ENCODE peak calls at places on chromosome 11, in four cellular contexts. G is SK-N-SH, P is GM12878, O is HepG2. F is an unnamed sample.
A peak's percentile ranks its signal among the peaks of the same experiment; 100 is the strongest.

GRCh38 chr11:110728476-110728875 is 16.2 kb upstream of the ARHGAP20 start:
- DNase-seq in G (no peak), P (no peak), O (no peak), F (no peak)

GRCh38 chr11:89504270-89504669 is 13.1 kb upstream of the NOX4 start:
- DNase-seq in G (no peak), P (no peak), O (no peak), F (no peak)

GRCh38 chr11:26286472-26287066 is 45.4 kb upstream of the ANO3 start:
- DNase-seq in G (peak; percentile 47), P (no peak), O (peak; percentile 2), F (no peak)

GRCh38 chr11:59173964-59174663 is 2.2 kb downstream of the DTX4 start:
- DNase-seq in G (no peak), P (no peak), O (peak; percentile 89), F (no peak)

GRCh38 chr11:31160504-31161422 is 208.8 kb downstream of the DCDC1 start:
- DNase-seq in G (no peak), P (no peak), O (peak; percentile 7), F (no peak)

GRCh38 chr11:78535920-78536319 is 38.7 kb downstream of the NARS2 start:
- DNase-seq in G (no peak), P (no peak), O (no peak), F (no peak)

GRCh38 chr11:114195981-114196731 is 100.0 kb upstream of the NNMT start:
- DNase-seq in G (no peak), P (no peak), O (no peak), F (peak; percentile 88)

GRCh38 chr11:5204787-5205186 is 4.3 kb upstream of the OR51V1 start:
- DNase-seq in G (peak; percentile 10), P (no peak), O (peak; percentile 50), F (peak; percentile 51)

GRCh38 chr11:1570896-1571759 is 943 bp downstream of the DUSP8 start:
- DNase-seq in G (peak; percentile 82), P (no peak), O (no peak), F (no peak)

GRCh38 chr11:42338056-42338455 is 878.6 kb upstream of the LRRC4C start:
- DNase-seq in G (no peak), P (no peak), O (no peak), F (peak; percentile 12)

GRCh38 chr11:69339041-69339733 is 45.2 kb downstream of the MYEOV start:
- DNase-seq in G (no peak), P (no peak), O (no peak), F (no peak)

GRCh38 chr11:441418-442274 is at the start of gene ANO9:
- DNase-seq in G (peak; percentile 68), P (no peak), O (peak; percentile 39), F (peak; percentile 61)

GRCh38 chr11:94926698-94927237 is 46.6 kb downstream of the CWC15 start:
- DNase-seq in G (peak; percentile 41), P (no peak), O (no peak), F (no peak)

GRCh38 chr11:99671808-99672409 is 651.2 kb downstream of the CNTN5 start:
- DNase-seq in G (no peak), P (no peak), O (no peak), F (no peak)

GRCh38 chr11:1572200-1573076 is at the start of gene DUSP8:
- DNase-seq in G (peak; percentile 98), P (no peak), O (peak; percentile 46), F (peak; percentile 91)

GRCh38 chr11:72242141-72242540 is 1.8 kb downstream of the PHOX2A start:
- DNase-seq in G (no peak), P (no peak), O (no peak), F (no peak)

GRCh38 chr11:134592391-134592990 is 180.4 kb upstream of the B3GAT1 start:
- DNase-seq in G (peak; percentile 51), P (no peak), O (peak; percentile 15), F (peak; percentile 91)

GRCh38 chr11:65491614-65492386 is 7.0 kb upstream of the MALAT1 start:
- DNase-seq in G (no peak), P (no peak), O (no peak), F (no peak)

GRCh38 chr11:102293873-102294601 is 23.2 kb upstream of the BIRC3 start:
- DNase-seq in G (no peak), P (no peak), O (peak; percentile 54), F (no peak)

GRCh38 chr11:119846374-119846773 is 117.4 kb upstream of the NECTIN1 start:
- DNase-seq in G (no peak), P (no peak), O (no peak), F (no peak)

GRCh38 chr11:91792779-91793262 is 431.8 kb upstream of the FAT3 start:
- DNase-seq in G (no peak), P (no peak), O (no peak), F (no peak)

GRCh38 chr11:102564110-102564509 is 33.6 kb upstream of the MMP7 start:
- DNase-seq in G (no peak), P (no peak), O (peak; percentile 27), F (no peak)

GRCh38 chr11:77967121-77967520 is 27.3 kb downstream of the INTS4 start:
- DNase-seq in G (no peak), P (no peak), O (no peak), F (no peak)

GRCh38 chr11:64854534-64855502 is 10.4 kb upstream of the CDC42BPG start:
- DNase-seq in G (no peak), P (no peak), O (peak; percentile 80), F (no peak)

GRCh38 chr11:662689-663274 is 25.7 kb downstream of the DRD4 start:
- DNase-seq in G (peak; percentile 92), P (no peak), O (peak; percentile 39), F (peak; percentile 53)

GRCh38 chr11:114134870-114135269 is 75.4 kb downstream of the ZBTB16 start:
- DNase-seq in G (no peak), P (no peak), O (no peak), F (no peak)

GRCh38 chr11:12100429-12100828 is 10.0 kb upstream of the MICAL2 start:
- DNase-seq in G (no peak), P (no peak), O (no peak), F (no peak)

GRCh38 chr11:1755344-1756023 is 5.1 kb upstream of the IFITM10 start:
- DNase-seq in G (no peak), P (no peak), O (no peak), F (no peak)

GRCh38 chr11:125942771-125943428 is 2.9 kb upstream of the VSIG10L2 start:
- DNase-seq in G (no peak), P (no peak), O (no peak), F (no peak)

GRCh38 chr11:35856756-35857155 is 87.1 kb upstream of the LDLRAD3 start:
- DNase-seq in G (no peak), P (no peak), O (no peak), F (no peak)

GRCh38 chr11:58134151-58134550 is 8.8 kb upstream of the OR9I1 start:
- DNase-seq in G (no peak), P (no peak), O (no peak), F (no peak)

GRCh38 chr11:126362879-126363655 is 7.6 kb downstream of the ST3GAL4 start:
- DNase-seq in G (no peak), P (no peak), O (no peak), F (no peak)

GRCh38 chr11:27210509-27210908 is 152.5 kb downstream of the CCDC34 start:
- DNase-seq in G (no peak), P (no peak), O (no peak), F (no peak)

GRCh38 chr11:4531666-4532065 is 13.3 kb upstream of the OR52M1 start:
- DNase-seq in G (no peak), P (no peak), O (peak; percentile 24), F (no peak)

GRCh38 chr11:105553015-105553414 is 56.9 kb upstream of the GRIA4 start:
- DNase-seq in G (no peak), P (no peak), O (no peak), F (peak; percentile 44)

GRCh38 chr11:3157381-3158130 is 7.6 kb downstream of the OSBPL5 start:
- DNase-seq in G (no peak), P (no peak), O (no peak), F (peak; percentile 28)

GRCh38 chr11:22807855-22808558 is 21.6 kb downstream of the SVIP start:
- DNase-seq in G (no peak), P (peak; percentile 13), O (no peak), F (no peak)

DNA sequence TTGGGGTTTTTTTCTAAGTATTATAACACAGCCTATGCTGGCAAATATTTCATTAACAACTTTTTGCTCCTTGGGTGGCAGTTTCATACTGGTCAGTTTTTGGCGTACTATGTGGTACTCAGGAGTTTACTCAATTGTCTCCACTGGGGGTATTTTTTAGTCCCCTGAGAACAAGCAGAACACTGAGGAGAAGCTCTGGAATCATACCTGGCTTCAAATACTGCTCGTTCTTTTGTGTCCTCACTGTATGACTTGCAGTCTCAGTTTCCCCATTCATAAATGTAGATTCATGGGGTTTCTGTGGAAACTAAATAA is 90.4 kb downstream of the SERGEF start:
- DNase-seq in G (no peak), P (no peak), O (no peak), F (no peak)
- TF ChIP-seq JUND in G (no peak), P (no peak), O (no peak), F (no peak)

GRCh38 chr11:76577199-76577920 is 93.2 kb downstream of the LRRC32 start:
- DNase-seq in G (peak; percentile 88), P (no peak), O (no peak), F (no peak)
- TF ChIP-seq JUND in G (peak; percentile 88), P (no peak), O (no peak), F (no peak)

GRCh38 chr11:15607361-15608036 is 492.8 kb downstream of the INSC start:
- DNase-seq in G (no peak), P (no peak), O (no peak), F (no peak)
- TF ChIP-seq JUND in G (no peak), P (no peak), O (no peak), F (no peak)

GRCh38 chr11:66857234-66857926 is 516 bp downstream of the LRFN4 start:
- DNase-seq in G (peak; percentile 85), P (no peak), O (peak; percentile 30), F (peak; percentile 65)
- TF ChIP-seq JUND in G (no peak), P (no peak), O (no peak), F (no peak)

DNA sequence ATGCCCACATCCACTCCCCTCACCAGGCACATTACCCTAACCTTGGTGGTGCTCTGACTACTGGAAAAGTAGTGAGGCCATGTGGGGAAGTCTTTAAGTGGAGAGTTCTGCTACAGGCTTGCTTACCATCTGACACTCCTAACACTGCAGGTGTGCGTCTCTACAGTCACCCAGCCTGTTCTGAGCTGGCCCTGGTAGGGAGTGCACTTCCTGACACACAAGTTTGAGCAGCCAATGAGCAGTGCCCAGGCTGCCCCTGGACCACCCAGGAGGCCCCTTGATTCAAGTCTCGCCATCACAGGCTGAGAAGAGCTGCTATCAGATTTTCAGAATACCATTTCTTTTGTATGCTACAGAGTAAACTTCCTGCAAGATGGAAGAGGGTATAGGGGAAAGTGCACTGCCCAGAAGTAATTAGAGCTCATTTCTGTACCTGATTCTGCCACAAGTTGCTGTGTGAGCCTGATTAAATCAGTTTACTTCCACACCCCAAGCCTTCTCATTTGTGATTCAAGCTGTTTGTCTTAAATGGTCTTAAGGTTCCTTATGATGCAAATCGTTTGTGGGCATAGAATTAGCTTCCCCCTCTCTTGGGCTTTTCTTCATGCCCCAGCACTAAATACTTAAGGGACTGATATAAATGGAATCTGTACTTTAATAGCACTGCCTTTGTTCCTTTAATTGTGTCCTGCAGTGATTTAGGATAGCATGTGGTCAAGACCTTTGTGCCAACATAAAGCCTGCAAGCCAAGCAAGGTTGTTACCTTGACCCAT is 22.2 kb downstream of the OPCML start:
- DNase-seq in G (no peak), P (no peak), O (no peak), F (no peak)
- TF ChIP-seq JUND in G (no peak), P (no peak), O (no peak), F (no peak)

F was measured in T47D.